ENCODE peak calls at places on chromosomes 7 and 10, in six cellular contexts. K, W, S, J, I and R are unnamed samples.

GRCh38 chr10:126903646-126904360 is 1.4 kb upstream of the DOCK1 start:
- DNase-seq in K (no peak), W (no peak), S (no peak), J (no peak), I (no peak), R (no peak)

GRCh38 chr10:22736134-22736533 is 21.8 kb upstream of the PIP4K2A start:
- DNase-seq in K (no peak), W (no peak), S (no peak), J (no peak), I (no peak), R (no peak)

GRCh38 chr7:85185355-85186082 is 1.3 kb downstream of the SEMA3D start:
- DNase-seq in K (peak), W (no peak), S (no peak), J (peak), I (peak), R (no peak)

GRCh38 chr7:29429421-29429820 is 134.2 kb upstream of the PRR15 start:
- DNase-seq in K (no peak), W (no peak), S (no peak), J (no peak), I (no peak), R (no peak)

GRCh38 chr7:47217570-47218360 is 364.1 kb downstream of the TNS3 start:
- DNase-seq in K (no peak), W (no peak), S (no peak), J (no peak), I (no peak), R (no peak)

GRCh38 chr10:3350205-3350604 is 177.6 kb upstream of the PITRM1 start:
- DNase-seq in K (no peak), W (no peak), S (no peak), J (no peak), I (no peak), R (no peak)

GRCh38 chr7:103880201-103880600 is 109.3 kb downstream of the RELN start:
- DNase-seq in K (no peak), W (no peak), S (no peak), J (no peak), I (no peak), R (no peak)

GRCh38 chr7:87094322-87094721 is 34.9 kb upstream of the ELAPOR2 start:
- DNase-seq in K (no peak), W (no peak), S (no peak), J (no peak), I (no peak), R (no peak)

GRCh38 chr7:28038175-28038855 is 142.3 kb downstream of the JAZF1 start:
- DNase-seq in K (no peak), W (no peak), S (no peak), J (no peak), I (no peak), R (no peak)

GRCh38 chr10:100008708-100009282 is 952 bp downstream of the DNMBP start:
- DNase-seq in K (peak), W (no peak), S (no peak), J (no peak), I (peak), R (no peak)

GRCh38 chr7:29871787-29872398 is 65.6 kb downstream of the WIPF3 start:
- DNase-seq in K (peak), W (no peak), S (peak), J (no peak), I (peak), R (no peak)

GRCh38 chr7:157826566-157826965 is 489.8 kb downstream of the DNAJB6 start:
- DNase-seq in K (no peak), W (no peak), S (no peak), J (no peak), I (no peak), R (no peak)

GRCh38 chr7:149558149-149558861 is 60.7 kb upstream of the ZNF746 start:
- DNase-seq in K (peak), W (no peak), S (peak), J (no peak), I (peak), R (no peak)

GRCh38 chr10:98144985-98145384 is 10.5 kb downstream of the R3HCC1L start:
- DNase-seq in K (no peak), W (no peak), S (no peak), J (no peak), I (no peak), R (no peak)

GRCh38 chr10:24894728-24895127 is 57.7 kb downstream of the PRTFDC1 start:
- DNase-seq in K (no peak), W (peak), S (no peak), J (no peak), I (no peak), R (no peak)

GRCh38 chr10:8444630-8445029 is 390.1 kb downstream of the GATA3 start:
- DNase-seq in K (no peak), W (no peak), S (no peak), J (peak), I (no peak), R (no peak)

GRCh38 chr10:43204394-43204942 is 62.4 kb downstream of the RASGEF1A start:
- DNase-seq in K (no peak), W (no peak), S (no peak), J (no peak), I (no peak), R (no peak)

GRCh38 chr7:94486206-94486605 is 23.4 kb upstream of the CASD1 start:
- DNase-seq in K (no peak), W (no peak), S (no peak), J (no peak), I (no peak), R (no peak)

GRCh38 chr7:134356421-134356936 is 39.7 kb upstream of the SLC35B4 start:
- DNase-seq in K (no peak), W (no peak), S (no peak), J (no peak), I (no peak), R (no peak)

GRCh38 chr7:156456503-156457115 is 184.0 kb upstream of the RNF32 start:
- DNase-seq in K (no peak), W (no peak), S (no peak), J (no peak), I (no peak), R (peak)

GRCh38 chr7:54796853-54797252 is 37.8 kb upstream of the SEC61G start:
- DNase-seq in K (no peak), W (no peak), S (no peak), J (no peak), I (no peak), R (no peak)

GRCh38 chr7:128053023-128053422 is 21.8 kb upstream of the LRRC4 start:
- DNase-seq in K (no peak), W (no peak), S (no peak), J (no peak), I (peak), R (no peak)

GRCh38 chr7:77519672-77520071 is 17.4 kb upstream of the PTPN12 start:
- DNase-seq in K (no peak), W (no peak), S (no peak), J (no peak), I (no peak), R (no peak)

GRCh38 chr10:119521443-119522204 is 20.9 kb downstream of the RGS10 start:
- DNase-seq in K (peak), W (no peak), S (no peak), J (no peak), I (peak), R (no peak)

GRCh38 chr10:6586501-6586900 is 6.4 kb upstream of the PRKCQ start:
- DNase-seq in K (no peak), W (no peak), S (no peak), J (no peak), I (no peak), R (no peak)

GRCh38 chr10:1413823-1414222 is 323.5 kb downstream of the ADARB2 start:
- DNase-seq in K (no peak), W (no peak), S (no peak), J (no peak), I (no peak), R (no peak)

GRCh38 chr10:3972460-3973366 is 187.7 kb upstream of the KLF6 start:
- DNase-seq in K (peak), W (no peak), S (no peak), J (no peak), I (no peak), R (no peak)

GRCh38 chr10:26621889-26622681 is 75.4 kb upstream of the PDSS1 start:
- DNase-seq in K (no peak), W (peak), S (no peak), J (no peak), I (no peak), R (no peak)

GRCh38 chr10:12980713-12981306 is 20.7 kb downstream of the CCDC3 start:
- DNase-seq in K (no peak), W (no peak), S (no peak), J (no peak), I (no peak), R (no peak)

DNA sequence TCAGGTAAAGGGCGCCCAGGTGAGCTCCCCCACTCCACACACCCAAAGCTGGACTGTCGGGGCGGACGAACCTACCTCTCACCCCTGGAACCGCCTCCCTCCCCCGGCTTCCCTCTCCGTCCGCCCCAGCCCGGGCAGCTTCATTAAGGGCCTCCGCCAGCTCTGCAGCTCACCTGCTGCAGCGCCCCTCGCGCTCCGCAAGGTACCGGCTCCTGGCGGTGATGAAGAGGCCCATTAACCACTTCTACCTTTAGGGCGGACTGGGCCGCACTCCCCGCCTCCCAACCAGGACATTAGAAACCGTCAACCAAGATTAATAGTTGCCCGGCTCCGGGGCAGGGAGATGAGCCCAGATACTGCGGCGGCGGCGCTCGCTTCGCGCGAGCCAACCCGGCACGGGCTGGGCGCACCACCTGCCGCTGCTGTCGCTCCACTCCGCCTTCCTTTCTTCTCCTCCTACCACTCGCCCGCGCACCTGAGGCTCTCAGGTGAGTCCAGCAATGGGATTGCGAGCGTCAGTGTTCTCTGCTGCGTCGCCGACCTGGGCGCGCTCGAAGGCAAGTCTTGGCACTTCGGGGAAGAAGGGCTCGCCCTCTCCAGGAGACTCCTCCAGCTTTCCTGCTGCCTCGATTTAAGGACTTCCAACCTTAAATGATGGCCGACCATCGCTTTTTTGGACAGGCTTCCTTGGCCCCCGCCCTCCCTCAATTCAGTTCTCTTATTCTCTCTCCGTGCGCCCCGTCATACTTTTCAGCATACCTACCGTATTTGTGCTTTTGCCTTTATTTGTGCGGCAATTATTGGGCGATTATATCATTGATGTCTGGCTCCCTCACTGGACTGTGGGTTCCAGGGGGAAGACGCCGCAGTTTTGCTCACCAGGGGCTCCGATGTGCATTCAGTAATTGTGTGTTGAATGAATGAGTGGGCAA is 13.6 kb upstream of the KAZALD1 start:
- DNase-seq in K (no peak), W (no peak), S (no peak), J (no peak), I (no peak), R (no peak)
- H3K4me3 ChIP-seq in K (no peak), W (no peak), S (no peak), J (no peak), I (no peak), R (no peak)

GRCh38 chr7:105267244-105267643 is 121.5 kb downstream of the SRPK2 start:
- DNase-seq in K (no peak), W (no peak), S (no peak), J (no peak), I (no peak), R (no peak)

GRCh38 chr7:105269397-105269796 is 119.3 kb downstream of the SRPK2 start:
- DNase-seq in K (no peak), W (no peak), S (no peak), J (no peak), I (no peak), R (no peak)

GRCh38 chr7:105270117-105270516 is 118.6 kb downstream of the SRPK2 start:
- DNase-seq in K (no peak), W (no peak), S (no peak), J (no peak), I (no peak), R (no peak)

GRCh38 chr7:105268511-105269392 is 120.0 kb downstream of the SRPK2 start:
- DNase-seq in K (peak), W (no peak), S (no peak), J (peak), I (peak), R (peak)

GRCh38 chr7:105268056-105268455 is 120.7 kb downstream of the SRPK2 start:
- DNase-seq in K (peak), W (no peak), S (peak), J (no peak), I (peak), R (no peak)
- TF ChIP-seq CTCF in K (no peak), W (peak), S (no peak), J (no peak), I (no peak), R (no peak)

GRCh38 chr7:50973814-50974213 is 191.1 kb upstream of the GRB10 start:
- DNase-seq in K (no peak), W (no peak), S (no peak), J (no peak), I (no peak), R (no peak)

GRCh38 chr7:50970092-50970491 is 187.4 kb upstream of the GRB10 start:
- DNase-seq in K (no peak), W (no peak), S (no peak), J (no peak), I (no peak), R (no peak)

GRCh38 chr7:50978633-50979215 is 196.0 kb upstream of the GRB10 start:
- DNase-seq in K (peak), W (no peak), S (no peak), J (no peak), I (no peak), R (no peak)

GRCh38 chr7:50976064-50976463 is 193.4 kb upstream of the GRB10 start:
- DNase-seq in K (no peak), W (no peak), S (no peak), J (no peak), I (no peak), R (no peak)

DNA sequence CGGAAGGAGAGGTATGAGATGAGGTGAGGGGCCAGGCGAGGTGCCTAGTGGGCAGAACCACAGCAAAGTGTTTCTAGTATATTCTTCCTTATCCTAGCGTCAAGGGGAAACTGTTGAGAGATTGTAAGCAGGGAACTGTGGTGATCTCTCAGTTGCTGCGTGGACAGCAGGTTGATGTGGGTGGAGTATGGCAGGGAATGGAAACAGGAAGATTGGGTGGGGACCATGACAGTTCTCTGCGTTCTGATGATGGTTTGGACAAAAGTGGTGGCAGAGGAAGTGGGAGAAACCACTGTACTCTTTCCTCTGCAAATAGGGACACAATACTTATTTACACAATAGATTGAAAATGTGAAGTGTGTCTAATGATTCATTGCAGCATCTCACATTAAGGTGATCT is 191.5 kb upstream of the GRB10 start:
- DNase-seq in K (no peak), W (no peak), S (no peak), J (no peak), I (no peak), R (no peak)
- H3K4me3 ChIP-seq in K (no peak), W (no peak), S (no peak), J (no peak), I (no peak), R (no peak)

DNA sequence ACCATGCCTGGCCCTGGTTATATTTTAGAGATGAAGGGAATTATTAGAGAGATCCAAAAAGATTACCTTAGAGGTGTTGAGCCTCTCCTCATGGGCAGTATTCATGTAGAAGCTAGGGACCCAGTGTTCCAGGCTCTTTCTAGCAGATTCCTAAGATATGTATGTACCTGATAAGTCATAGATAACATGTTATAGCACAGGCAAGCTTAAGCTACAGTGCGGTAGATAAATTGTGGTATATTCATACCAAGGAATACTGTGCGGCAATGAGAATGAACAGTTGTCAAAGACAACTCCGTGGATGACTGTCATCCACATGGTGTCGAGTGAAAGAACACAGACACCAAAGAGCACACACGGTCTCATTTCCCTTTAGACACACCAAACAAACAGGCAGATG is 53.1 kb downstream of the TACR2 start:
- DNase-seq in K (no peak), W (no peak), S (no peak), J (no peak), I (no peak), R (no peak)
- TF ChIP-seq CTCF in K (no peak), W (no peak), S (no peak), J (no peak), I (no peak), R (no peak)

GRCh38 chr10:78513986-78514385 is 480.3 kb downstream of the RPS24 start:
- DNase-seq in K (no peak), W (no peak), S (no peak), J (no peak), I (no peak), R (no peak)

GRCh38 chr10:78513330-78513729 is 479.7 kb downstream of the RPS24 start:
- DNase-seq in K (peak), W (no peak), S (no peak), J (no peak), I (no peak), R (no peak)

GRCh38 chr10:78510566-78511323 is 477.1 kb downstream of the RPS24 start:
- DNase-seq in K (no peak), W (no peak), S (no peak), J (no peak), I (peak), R (no peak)

GRCh38 chr10:78512205-78512550 is 478.5 kb downstream of the RPS24 start:
- DNase-seq in K (no peak), W (no peak), S (no peak), J (no peak), I (no peak), R (no peak)

GRCh38 chr10:78511324-78512204 is 477.9 kb downstream of the RPS24 start:
- DNase-seq in K (no peak), W (no peak), S (peak), J (no peak), I (no peak), R (no peak)
- H3K4me3 ChIP-seq in K (no peak), W (no peak), S (no peak), J (no peak), I (no peak), R (no peak)

DNA sequence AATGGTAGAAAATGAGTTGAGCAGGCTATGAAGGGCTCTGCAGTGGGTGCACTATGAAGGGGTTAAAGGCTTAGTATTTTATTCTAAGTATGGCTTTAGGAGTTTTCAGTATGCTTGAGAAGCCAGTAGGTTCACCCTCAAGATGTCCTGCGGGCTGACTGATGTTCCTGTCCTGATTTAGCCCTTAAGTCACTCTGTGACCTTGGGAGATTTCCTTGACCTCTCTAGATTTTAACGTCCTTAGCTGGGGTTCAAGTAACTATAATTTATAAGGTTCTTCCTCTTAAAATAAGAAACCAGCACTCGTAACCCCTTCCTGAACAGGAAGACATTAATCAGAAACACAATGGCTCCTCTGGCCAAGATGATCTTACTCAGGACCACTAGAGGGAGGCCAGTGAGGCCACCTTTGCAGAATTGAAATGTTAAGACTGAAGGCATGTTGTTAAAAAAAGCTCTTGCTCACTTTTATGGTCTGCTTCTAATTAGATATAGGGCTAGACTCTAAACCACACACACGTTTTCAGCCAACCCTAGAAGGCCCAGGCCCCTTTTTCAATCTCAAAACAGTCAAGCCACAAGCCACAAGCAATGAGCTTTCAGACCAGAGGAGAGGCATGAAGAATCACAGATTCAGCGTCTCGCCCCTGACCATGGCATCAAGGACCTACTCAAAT is 42.0 kb downstream of the CDK1 start:
- DNase-seq in K (peak), W (no peak), S (peak), J (peak), I (peak), R (no peak)
- TF ChIP-seq CTCF in K (peak), W (no peak), S (peak), J (peak), I (peak), R (peak)